ENCODE peak calls at places on chromosomes 16 and 17, in eight cellular contexts. One of them, this sample, is unnamed.

GRCh38 chr17:62696726-62697490 is 69.4 kb downstream of the MRC2 start:
- DNase-seq in tibial artery: peak
- DNase-seq in breast epithelium: no peak
- DNase-seq in CD4-positive, alpha-beta T cell: no peak
- DNase-seq in body of pancreas: no peak
- DNase-seq in psoas muscle: no peak
- DNase-seq in mesendoderm: no peak
- DNase-seq in spleen: no peak
- DNase-seq in this sample: no peak

GRCh38 chr17:49497147-49498036 is 2.3 kb downstream of the NGFR start:
- DNase-seq in tibial artery: peak
- DNase-seq in breast epithelium: no peak
- DNase-seq in CD4-positive, alpha-beta T cell: no peak
- DNase-seq in body of pancreas: no peak
- DNase-seq in psoas muscle: peak
- DNase-seq in mesendoderm: peak
- DNase-seq in spleen: no peak
- DNase-seq in this sample: no peak

GRCh38 chr16:12538667-12539081 is 265.0 kb downstream of the CPPED1 start:
- DNase-seq in tibial artery: no peak
- DNase-seq in breast epithelium: peak
- DNase-seq in CD4-positive, alpha-beta T cell: no peak
- DNase-seq in body of pancreas: no peak
- DNase-seq in psoas muscle: no peak
- DNase-seq in mesendoderm: no peak
- DNase-seq in spleen: no peak
- DNase-seq in this sample: no peak

GRCh38 chr17:18362509-18363020 is 785 bp downstream of the SHMT1 start:
- DNase-seq in tibial artery: peak
- DNase-seq in breast epithelium: peak
- DNase-seq in CD4-positive, alpha-beta T cell: no peak
- DNase-seq in body of pancreas: peak
- DNase-seq in psoas muscle: peak
- DNase-seq in mesendoderm: peak
- DNase-seq in spleen: no peak
- DNase-seq in this sample: peak

GRCh38 chr16:4323845-4324478 is 8.1 kb downstream of the GLIS2 start:
- DNase-seq in tibial artery: peak
- DNase-seq in breast epithelium: no peak
- DNase-seq in CD4-positive, alpha-beta T cell: no peak
- DNase-seq in body of pancreas: no peak
- DNase-seq in psoas muscle: peak
- DNase-seq in mesendoderm: peak
- DNase-seq in spleen: no peak
- DNase-seq in this sample: no peak

GRCh38 chr17:68441064-68441770 is 16.1 kb downstream of the WIPI1 start:
- DNase-seq in tibial artery: peak
- DNase-seq in breast epithelium: no peak
- DNase-seq in CD4-positive, alpha-beta T cell: no peak
- DNase-seq in body of pancreas: no peak
- DNase-seq in psoas muscle: no peak
- DNase-seq in mesendoderm: no peak
- DNase-seq in spleen: no peak
- DNase-seq in this sample: no peak

GRCh38 chr17:70074236-70074830 is 692 bp upstream of the KCNJ16 start:
- DNase-seq in tibial artery: no peak
- DNase-seq in breast epithelium: no peak
- DNase-seq in CD4-positive, alpha-beta T cell: no peak
- DNase-seq in body of pancreas: no peak
- DNase-seq in psoas muscle: no peak
- DNase-seq in mesendoderm: no peak
- DNase-seq in spleen: no peak
- DNase-seq in this sample: no peak

GRCh38 chr16:4048481-4048880 is 67.8 kb downstream of the ADCY9 start:
- DNase-seq in tibial artery: no peak
- DNase-seq in breast epithelium: no peak
- DNase-seq in CD4-positive, alpha-beta T cell: no peak
- DNase-seq in body of pancreas: no peak
- DNase-seq in psoas muscle: no peak
- DNase-seq in mesendoderm: no peak
- DNase-seq in spleen: no peak
- DNase-seq in this sample: no peak

GRCh38 chr17:8226536-8227237 is 16.3 kb upstream of the AURKB start:
- DNase-seq in tibial artery: peak
- DNase-seq in breast epithelium: peak
- DNase-seq in CD4-positive, alpha-beta T cell: no peak
- DNase-seq in body of pancreas: peak
- DNase-seq in psoas muscle: peak
- DNase-seq in mesendoderm: peak
- DNase-seq in spleen: peak
- DNase-seq in this sample: peak

GRCh38 chr16:67279296-67280089 is at the start of gene PLEKHG4:
- DNase-seq in tibial artery: peak
- DNase-seq in breast epithelium: peak
- DNase-seq in CD4-positive, alpha-beta T cell: peak
- DNase-seq in body of pancreas: peak
- DNase-seq in psoas muscle: peak
- DNase-seq in mesendoderm: peak
- DNase-seq in spleen: peak
- DNase-seq in this sample: no peak

GRCh38 chr16:57064995-57065394 is 27.4 kb upstream of the CPNE2 start:
- DNase-seq in tibial artery: no peak
- DNase-seq in breast epithelium: no peak
- DNase-seq in CD4-positive, alpha-beta T cell: no peak
- DNase-seq in body of pancreas: no peak
- DNase-seq in psoas muscle: no peak
- DNase-seq in mesendoderm: no peak
- DNase-seq in spleen: no peak
- DNase-seq in this sample: no peak

GRCh38 chr16:23424292-23424958 is 28.6 kb downstream of the COG7 start:
- DNase-seq in tibial artery: no peak
- DNase-seq in breast epithelium: peak
- DNase-seq in CD4-positive, alpha-beta T cell: no peak
- DNase-seq in body of pancreas: no peak
- DNase-seq in psoas muscle: no peak
- DNase-seq in mesendoderm: no peak
- DNase-seq in spleen: no peak
- DNase-seq in this sample: no peak

GRCh38 chr17:50561796-50562195 is 1.3 kb downstream of the CACNA1G start:
- DNase-seq in tibial artery: no peak
- DNase-seq in breast epithelium: no peak
- DNase-seq in CD4-positive, alpha-beta T cell: no peak
- DNase-seq in body of pancreas: no peak
- DNase-seq in psoas muscle: no peak
- DNase-seq in mesendoderm: no peak
- DNase-seq in spleen: no peak
- DNase-seq in this sample: no peak

GRCh38 chr17:20201059-20201458 is 191.9 kb downstream of the SPECC1 start:
- DNase-seq in tibial artery: no peak
- DNase-seq in breast epithelium: no peak
- DNase-seq in CD4-positive, alpha-beta T cell: no peak
- DNase-seq in body of pancreas: no peak
- DNase-seq in psoas muscle: no peak
- DNase-seq in mesendoderm: no peak
- DNase-seq in spleen: no peak
- DNase-seq in this sample: no peak
- H3K27ac ChIP-seq in tibial artery: no peak
- H3K27ac ChIP-seq in breast epithelium: no peak
- H3K27ac ChIP-seq in CD4-positive, alpha-beta T cell: no peak
- H3K27ac ChIP-seq in body of pancreas: no peak
- H3K27ac ChIP-seq in psoas muscle: no peak
- H3K27ac ChIP-seq in mesendoderm: no peak
- H3K27ac ChIP-seq in spleen: no peak
- H3K27ac ChIP-seq in this sample: no peak

GRCh38 chr16:29873319-29873718 is 10.3 kb upstream of the CDIPT start:
- DNase-seq in tibial artery: no peak
- DNase-seq in breast epithelium: no peak
- DNase-seq in CD4-positive, alpha-beta T cell: no peak
- DNase-seq in body of pancreas: no peak
- DNase-seq in psoas muscle: no peak
- DNase-seq in mesendoderm: no peak
- DNase-seq in spleen: no peak
- DNase-seq in this sample: no peak
- H3K27ac ChIP-seq in tibial artery: no peak
- H3K27ac ChIP-seq in breast epithelium: no peak
- H3K27ac ChIP-seq in CD4-positive, alpha-beta T cell: no peak
- H3K27ac ChIP-seq in body of pancreas: no peak
- H3K27ac ChIP-seq in psoas muscle: no peak
- H3K27ac ChIP-seq in mesendoderm: no peak
- H3K27ac ChIP-seq in spleen: no peak
- H3K27ac ChIP-seq in this sample: no peak

GRCh38 chr17:28597606-28598383 is 1.0 kb downstream of the SPAG5 start:
- DNase-seq in tibial artery: no peak
- DNase-seq in breast epithelium: no peak
- DNase-seq in CD4-positive, alpha-beta T cell: no peak
- DNase-seq in body of pancreas: no peak
- DNase-seq in psoas muscle: no peak
- DNase-seq in mesendoderm: peak
- DNase-seq in spleen: no peak
- DNase-seq in this sample: no peak
- H3K27ac ChIP-seq in tibial artery: no peak
- H3K27ac ChIP-seq in breast epithelium: no peak
- H3K27ac ChIP-seq in CD4-positive, alpha-beta T cell: no peak
- H3K27ac ChIP-seq in body of pancreas: no peak
- H3K27ac ChIP-seq in psoas muscle: no peak
- H3K27ac ChIP-seq in mesendoderm: no peak
- H3K27ac ChIP-seq in spleen: no peak
- H3K27ac ChIP-seq in this sample: no peak

GRCh38 chr17:5123343-5124124 is 7.7 kb downstream of the USP6 start:
- DNase-seq in tibial artery: peak
- DNase-seq in breast epithelium: peak
- DNase-seq in CD4-positive, alpha-beta T cell: no peak
- DNase-seq in body of pancreas: no peak
- DNase-seq in psoas muscle: no peak
- DNase-seq in mesendoderm: no peak
- DNase-seq in spleen: peak
- DNase-seq in this sample: no peak
- H3K27ac ChIP-seq in tibial artery: no peak
- H3K27ac ChIP-seq in breast epithelium: no peak
- H3K27ac ChIP-seq in CD4-positive, alpha-beta T cell: no peak
- H3K27ac ChIP-seq in body of pancreas: no peak
- H3K27ac ChIP-seq in psoas muscle: peak
- H3K27ac ChIP-seq in mesendoderm: no peak
- H3K27ac ChIP-seq in spleen: no peak
- H3K27ac ChIP-seq in this sample: peak

DNA sequence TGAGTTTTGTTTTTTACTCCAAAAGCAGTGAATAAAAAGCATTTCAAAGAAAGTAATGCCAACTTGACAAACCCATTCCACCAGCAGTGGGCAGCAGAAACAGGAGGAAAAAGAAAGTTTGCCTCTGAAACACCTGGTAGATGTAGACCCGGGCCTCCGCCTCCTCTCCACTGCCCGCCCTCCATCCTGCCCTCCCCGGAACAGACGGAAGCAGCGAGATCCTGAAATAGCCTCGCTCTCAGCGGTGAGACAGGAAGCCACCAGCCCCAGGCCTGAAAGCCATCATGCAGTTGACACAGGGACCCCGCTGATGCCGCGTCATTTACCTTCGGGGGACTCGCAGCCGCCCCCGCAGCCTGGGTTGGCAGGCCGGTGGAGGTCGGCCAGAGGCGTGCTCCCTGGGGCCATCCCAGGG is 67.8 kb downstream of the C16orf78 start:
- DNase-seq in tibial artery: peak
- DNase-seq in breast epithelium: peak
- DNase-seq in CD4-positive, alpha-beta T cell: peak
- DNase-seq in body of pancreas: peak
- DNase-seq in psoas muscle: peak
- DNase-seq in mesendoderm: peak
- DNase-seq in spleen: peak
- DNase-seq in this sample: no peak
- H3K27ac ChIP-seq in tibial artery: no peak
- H3K27ac ChIP-seq in breast epithelium: peak
- H3K27ac ChIP-seq in CD4-positive, alpha-beta T cell: peak
- H3K27ac ChIP-seq in body of pancreas: no peak
- H3K27ac ChIP-seq in psoas muscle: peak
- H3K27ac ChIP-seq in mesendoderm: no peak
- H3K27ac ChIP-seq in spleen: peak
- H3K27ac ChIP-seq in this sample: no peak

GRCh38 chr16:9095171-9095570 is 3.7 kb downstream of the HAPSTR1 start:
- DNase-seq in tibial artery: no peak
- DNase-seq in breast epithelium: no peak
- DNase-seq in CD4-positive, alpha-beta T cell: no peak
- DNase-seq in body of pancreas: no peak
- DNase-seq in psoas muscle: no peak
- DNase-seq in mesendoderm: no peak
- DNase-seq in spleen: no peak
- DNase-seq in this sample: no peak
- H3K27ac ChIP-seq in tibial artery: no peak
- H3K27ac ChIP-seq in breast epithelium: peak
- H3K27ac ChIP-seq in CD4-positive, alpha-beta T cell: no peak
- H3K27ac ChIP-seq in body of pancreas: no peak
- H3K27ac ChIP-seq in psoas muscle: no peak
- H3K27ac ChIP-seq in mesendoderm: no peak
- H3K27ac ChIP-seq in spleen: peak
- H3K27ac ChIP-seq in this sample: no peak

This sample was measured in substantia nigra.